ENCODE peak calls at places on chromosomes 5 and 9, in nine cellular contexts. B, R, J, F, L, T, N, V and O are unnamed samples.

GRCh38 chr5:89343666-89344065 is 460.7 kb upstream of the MEF2C start:
- DNase-seq in F (no peak), N (no peak), J (peak), L (peak), T (peak), V (no peak), B (peak), R (no peak), O (peak)

GRCh38 chr9:130051855-130052254 is 1.9 kb upstream of the GPR107 start:
- DNase-seq in R (no peak), T (no peak), N (no peak), V (no peak), L (no peak), F (no peak), B (no peak), J (no peak), O (no peak)

GRCh38 chr5:60295423-60295822 is 401.9 kb upstream of the PDE4D start:
- DNase-seq in R (no peak), F (no peak), B (peak), J (peak), V (peak), N (no peak), T (no peak), L (no peak), O (no peak)

GRCh38 chr5:148005788-148006520 is 57.8 kb upstream of the SPINK5 start:
- DNase-seq in V (no peak), N (no peak), F (no peak), T (no peak), B (no peak), R (no peak), L (no peak), J (no peak), O (peak)

GRCh38 chr9:88041447-88041846 is 67.1 kb upstream of the CDK20 start:
- DNase-seq in R (no peak), V (peak), J (no peak), B (no peak), T (no peak), N (no peak), L (no peak), F (no peak), O (no peak)

GRCh38 chr5:132364319-132364718 is 5.2 kb upstream of the SLC22A5 start:
- DNase-seq in V (peak), B (peak), T (no peak), F (peak), N (peak), J (peak), R (no peak), L (no peak), O (no peak)

GRCh38 chr5:132416306-132417009 is 46.9 kb downstream of the SLC22A5 start:
- DNase-seq in F (no peak), R (no peak), J (no peak), B (no peak), N (no peak), V (no peak), L (no peak), T (no peak), O (no peak)

GRCh38 chr9:88985616-88986015 is 5.7 kb upstream of the S1PR3 start:
- DNase-seq in N (no peak), L (no peak), V (no peak), B (no peak), T (no peak), R (no peak), F (no peak), J (no peak), O (no peak)

GRCh38 chr5:179265529-179266290 is 79.6 kb downstream of the ADAMTS2 start:
- DNase-seq in N (peak), J (peak), T (peak), R (peak), F (peak), V (peak), B (peak), L (peak), O (no peak)

GRCh38 chr5:76926329-76927105 is 26.3 kb upstream of the CRHBP start:
- DNase-seq in V (peak), J (no peak), T (no peak), N (no peak), F (no peak), B (no peak), L (no peak), R (no peak), O (no peak)

GRCh38 chr5:35133186-35133585 is 85.4 kb upstream of the AGXT2 start:
- DNase-seq in J (no peak), V (no peak), T (no peak), R (no peak), N (no peak), L (no peak), F (no peak), B (no peak), O (no peak)

GRCh38 chr9:77985996-77986395 is 45.6 kb downstream of the GNAQ start:
- DNase-seq in L (no peak), R (no peak), N (no peak), F (no peak), T (no peak), J (no peak), B (no peak), V (no peak), O (no peak)

GRCh38 chr9:87160148-87161107 is 213.1 kb upstream of the GAS1 start:
- DNase-seq in R (no peak), V (no peak), L (no peak), N (no peak), J (peak), T (no peak), F (peak), B (no peak), O (no peak)

GRCh38 chr9:28688172-28688571 is 1114.9 kb upstream of the C9orf72 start:
- DNase-seq in R (no peak), F (no peak), V (no peak), N (no peak), T (no peak), B (no peak), J (no peak), L (no peak), O (no peak)

GRCh38 chr5:82355921-82356454 is 77.8 kb upstream of the RPS23 start:
- DNase-seq in F (no peak), N (no peak), R (no peak), B (peak), V (peak), J (no peak), L (no peak), T (no peak), O (no peak)

GRCh38 chr9:83569326-83569725 is 31.1 kb upstream of the FRMD3 start:
- DNase-seq in L (no peak), T (no peak), R (no peak), B (no peak), N (no peak), J (no peak), V (no peak), F (no peak), O (no peak)

GRCh38 chr5:142866563-142867275 is 96.5 kb downstream of the ARHGAP26 start:
- DNase-seq in V (peak), J (no peak), L (peak), B (peak), R (peak), N (peak), F (no peak), T (no peak), O (peak)

GRCh38 chr5:172113036-172113435 is 75.0 kb downstream of the STK10 start:
- DNase-seq in T (peak), N (no peak), F (no peak), R (no peak), B (peak), J (no peak), V (no peak), L (peak), O (peak)

GRCh38 chr5:137412136-137412535 is 87.0 kb downstream of the SPOCK1 start:
- DNase-seq in R (no peak), J (no peak), B (no peak), V (no peak), N (no peak), T (no peak), F (no peak), L (no peak), O (no peak)

GRCh38 chr9:970310-971002 is 6.0 kb upstream of the DMRT3 start:
- DNase-seq in B (no peak), J (no peak), F (no peak), T (no peak), N (no peak), L (no peak), V (no peak), R (no peak), O (no peak)

DNA sequence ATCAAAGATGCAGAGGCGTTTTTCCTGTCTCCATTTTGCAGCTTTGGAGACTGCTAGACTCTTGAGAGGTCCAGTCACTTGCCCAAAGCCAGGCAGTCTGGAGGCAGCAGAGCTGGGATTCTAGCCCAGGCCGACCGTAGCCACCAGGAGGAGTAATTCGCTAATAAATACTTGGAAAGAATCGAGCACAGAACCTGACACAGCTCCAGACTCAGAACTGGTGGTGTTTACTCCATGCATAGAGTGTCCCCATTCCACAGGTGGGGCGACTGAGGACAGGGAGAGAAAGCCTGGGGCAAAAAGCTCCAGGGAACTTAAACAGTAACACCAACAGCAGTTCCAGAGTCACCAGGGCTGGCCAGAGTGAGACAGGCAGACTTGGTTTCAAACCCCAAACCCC is 10.7 kb upstream of the CERCAM start:
- DNase-seq in B (no peak), F (no peak), L (no peak), R (no peak), V (peak), T (no peak), N (no peak), J (no peak), O (no peak)
- H3K4me3 ChIP-seq in B (no peak), F (no peak), L (no peak), R (no peak), V (no peak), T (no peak), N (no peak), J (no peak), O (no peak)

GRCh38 chr9:114856210-114856941 is 50.5 kb upstream of the TNFSF15 start:
- DNase-seq in J (peak), N (no peak), R (no peak), V (peak), B (peak), F (no peak), T (no peak), L (no peak), O (no peak)

GRCh38 chr9:114853071-114853865 is 47.4 kb upstream of the TNFSF15 start:
- DNase-seq in R (no peak), F (no peak), B (no peak), N (no peak), L (peak), J (no peak), T (no peak), V (no peak), O (no peak)

GRCh38 chr9:114856942-114857315 is 51.1 kb upstream of the TNFSF15 start:
- DNase-seq in V (no peak), R (no peak), B (peak), J (no peak), L (no peak), N (no peak), F (no peak), T (no peak), O (no peak)

GRCh38 chr9:114854736-114855355 is 49.0 kb upstream of the TNFSF15 start:
- DNase-seq in V (no peak), B (no peak), N (no peak), T (no peak), L (no peak), F (no peak), R (no peak), J (no peak), O (no peak)

DNA sequence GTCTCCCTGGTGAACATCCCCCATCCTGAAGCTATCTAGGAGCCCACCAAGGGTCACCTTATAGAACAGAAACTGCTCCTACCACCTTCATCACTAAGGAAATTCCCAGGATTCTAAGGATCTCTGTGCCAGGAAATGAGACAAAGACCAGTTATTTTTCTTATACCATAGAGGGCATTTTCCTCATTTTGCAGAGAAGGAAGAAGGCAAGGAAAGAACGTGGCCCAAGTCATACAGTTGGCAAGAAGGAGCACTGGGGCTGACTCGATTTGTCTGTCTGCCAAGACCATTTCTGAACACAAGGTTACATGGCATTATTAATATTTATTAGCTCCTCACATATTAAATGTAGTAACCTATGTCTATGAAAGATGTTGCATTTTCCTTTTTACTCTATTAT is 49.6 kb upstream of the TNFSF15 start:
- DNase-seq in T (no peak), L (no peak), N (no peak), V (peak), J (no peak), R (no peak), F (no peak), B (peak), O (no peak)
- H3K4me3 ChIP-seq in T (no peak), L (no peak), N (no peak), V (no peak), J (no peak), R (no peak), F (no peak), B (no peak), O (no peak)

GRCh38 chr9:33040792-33041458 is 15.9 kb downstream of the DNAJA1 start:
- DNase-seq in J (no peak), N (no peak), F (no peak), R (no peak), V (no peak), T (no peak), B (no peak), L (no peak), O (no peak)

GRCh38 chr9:33042528-33042927 is 17.5 kb downstream of the DNAJA1 start:
- DNase-seq in T (no peak), L (no peak), B (no peak), J (no peak), V (no peak), N (no peak), R (no peak), F (no peak), O (no peak)

GRCh38 chr9:33041459-33042188 is 16.6 kb downstream of the DNAJA1 start:
- DNase-seq in V (peak), T (no peak), J (no peak), R (no peak), F (no peak), N (no peak), L (no peak), B (no peak), O (no peak)

GRCh38 chr9:33044677-33045282 is 19.7 kb downstream of the DNAJA1 start:
- DNase-seq in J (no peak), R (no peak), B (peak), T (no peak), V (peak), F (no peak), L (peak), N (peak), O (no peak)

DNA sequence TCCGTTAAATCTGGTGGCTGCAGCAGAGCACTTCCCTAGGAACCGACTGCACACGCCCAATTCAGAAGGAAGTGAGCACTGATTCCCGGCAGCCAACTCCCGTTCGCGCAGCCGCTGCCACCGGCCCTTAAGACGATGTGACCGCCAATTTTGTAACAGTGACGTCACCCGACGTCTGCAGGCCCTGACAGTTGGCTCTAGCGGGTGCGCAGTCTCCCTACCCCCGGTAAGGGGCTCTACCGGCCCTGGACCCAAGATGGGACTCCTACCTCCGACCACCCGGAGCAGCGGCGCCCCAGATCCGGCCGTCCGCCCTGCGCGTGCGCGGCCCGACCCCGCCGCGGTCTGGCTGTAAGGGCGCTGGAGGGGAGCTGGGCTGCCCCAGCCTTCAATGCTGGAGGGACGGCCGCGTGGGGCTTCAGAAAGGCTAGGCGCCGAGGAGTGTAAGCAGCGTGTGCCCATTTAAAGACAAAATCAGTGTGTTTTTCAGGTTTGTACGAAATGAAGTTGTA is 19.1 kb downstream of the DNAJA1 start:
- DNase-seq in N (peak), J (peak), T (peak), R (peak), L (peak), V (peak), B (peak), F (peak), O (no peak)
- H3K4me3 ChIP-seq in N (peak), J (peak), T (peak), R (peak), L (peak), V (peak), B (peak), F (peak), O (no peak)

GRCh38 chr9:111715471-111715870 is 54.1 kb downstream of the GNG10 start:
- DNase-seq in L (no peak), N (no peak), J (no peak), T (no peak), R (no peak), B (peak), F (no peak), V (peak), O (no peak)

GRCh38 chr9:111711548-111711947 is 50.1 kb downstream of the GNG10 start:
- DNase-seq in N (no peak), B (no peak), F (no peak), T (no peak), L (no peak), J (no peak), V (no peak), R (no peak), O (no peak)

GRCh38 chr9:111712369-111712768 is 51.0 kb downstream of the GNG10 start:
- DNase-seq in T (no peak), V (no peak), B (no peak), N (no peak), F (no peak), L (no peak), J (no peak), R (no peak), O (no peak)
- H3K4me3 ChIP-seq in T (no peak), V (no peak), B (no peak), N (no peak), F (no peak), L (no peak), J (no peak), R (no peak), O (no peak)

DNA sequence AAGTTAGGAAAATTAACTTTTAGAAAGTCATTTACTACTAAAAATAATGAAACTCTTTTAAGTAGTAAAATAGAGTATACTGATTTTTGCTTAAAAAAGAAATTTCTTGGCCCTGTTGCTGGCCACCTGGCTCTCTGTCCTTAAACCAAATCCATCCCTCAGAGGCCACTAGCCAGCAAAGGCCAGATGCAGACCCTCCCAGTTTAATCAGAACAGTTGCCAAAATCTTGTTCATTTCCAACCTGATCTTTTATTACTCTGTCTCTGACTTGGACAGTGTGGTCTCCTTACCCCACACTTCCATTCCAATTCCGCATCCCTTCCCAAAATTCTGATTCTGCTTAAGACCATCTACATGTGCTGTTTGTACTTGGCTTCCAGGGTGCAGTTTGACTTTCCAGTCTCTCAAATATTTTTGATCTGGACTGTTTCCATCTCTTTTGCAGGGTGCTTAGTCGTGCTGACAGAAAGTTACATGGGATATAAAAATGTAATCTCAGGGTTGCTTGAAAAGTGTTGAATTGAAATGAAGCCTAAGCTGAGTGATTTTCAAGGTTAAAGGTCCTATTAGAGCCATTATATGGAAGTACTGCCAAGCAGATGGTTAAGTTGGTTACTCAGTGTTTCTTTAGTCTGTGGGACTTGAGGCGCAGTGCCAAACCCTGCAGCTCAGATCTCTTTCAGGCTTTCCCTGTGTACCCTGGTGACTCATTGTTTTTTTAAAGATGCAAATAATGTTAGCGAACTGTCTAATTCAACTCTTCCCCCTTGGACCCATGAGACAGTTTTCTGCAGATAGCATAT is 18.4 kb upstream of the DCP2 start:
- DNase-seq in R (peak), L (peak), F (peak), B (peak), V (peak), J (peak), T (no peak), N (peak), O (peak)
- H3K4me3 ChIP-seq in R (no peak), L (no peak), F (no peak), B (no peak), V (no peak), J (no peak), T (no peak), N (no peak), O (no peak)

GRCh38 chr9:133125706-133126696 is 5.0 kb upstream of the RALGDS start:
- DNase-seq in R (no peak), V (peak), F (peak), N (peak), B (peak), L (peak), J (no peak), T (no peak), O (no peak)
- H3K4me3 ChIP-seq in R (no peak), V (no peak), F (peak), N (peak), B (no peak), L (peak), J (no peak), T (no peak), O (no peak)

GRCh38 chr5:43020294-43020711 is 19.8 kb downstream of the ANXA2R start:
- DNase-seq in J (no peak), N (no peak), T (peak), V (peak), R (no peak), F (no peak), L (peak), B (peak), O (no peak)
- H3K4me3 ChIP-seq in J (peak), N (peak), T (peak), V (peak), R (no peak), F (peak), L (peak), B (peak), O (peak)

GRCh38 chr5:141515141-141515540 is 26.3 kb downstream of the PCDHGC5 start:
- DNase-seq in F (no peak), B (no peak), N (no peak), V (no peak), T (no peak), R (no peak), J (no peak), L (no peak), O (no peak)
- H3K4me3 ChIP-seq in F (no peak), B (no peak), N (no peak), V (no peak), T (no peak), R (no peak), J (no peak), L (no peak), O (no peak)

GRCh38 chr9:94993821-94994165 is 267.3 kb downstream of the AOPEP start:
- DNase-seq in R (no peak), L (no peak), J (no peak), B (no peak), N (no peak), T (no peak), V (no peak), F (no peak), O (no peak)

GRCh38 chr9:94993141-94993820 is 266.8 kb downstream of the AOPEP start:
- DNase-seq in T (no peak), N (no peak), R (no peak), F (no peak), L (no peak), V (no peak), J (no peak), B (no peak), O (no peak)

GRCh38 chr9:94996638-94997037 is 270.1 kb downstream of the AOPEP start:
- DNase-seq in R (no peak), V (no peak), J (no peak), B (no peak), T (no peak), F (no peak), N (no peak), L (no peak), O (no peak)

GRCh38 chr9:94997727-94998126 is 271.2 kb downstream of the AOPEP start:
- DNase-seq in N (no peak), T (no peak), B (no peak), F (no peak), R (no peak), L (no peak), V (no peak), J (no peak), O (no peak)

DNA sequence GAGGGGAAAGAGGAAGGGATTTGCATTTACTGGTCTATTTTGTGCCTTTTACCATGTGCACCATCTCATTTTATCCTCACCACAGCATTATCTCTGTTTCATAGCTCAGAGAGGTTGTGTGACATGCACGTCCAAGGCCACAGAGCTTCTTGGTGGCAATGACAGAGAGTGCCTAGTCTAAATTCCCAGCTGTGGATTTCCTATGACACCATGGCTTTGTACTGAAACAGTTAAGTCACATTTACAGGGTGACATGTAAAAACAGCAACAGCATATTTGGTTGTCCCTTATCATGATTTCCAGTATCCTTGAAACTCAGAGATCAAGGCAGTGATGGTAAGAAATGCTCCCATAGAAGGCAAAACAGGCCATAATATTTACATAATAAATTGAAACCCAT is 268.8 kb downstream of the AOPEP start:
- DNase-seq in V (no peak), T (no peak), N (no peak), J (no peak), R (no peak), L (no peak), F (no peak), B (no peak), O (no peak)
- H3K4me3 ChIP-seq in V (no peak), T (no peak), N (no peak), J (no peak), R (no peak), L (no peak), F (no peak), B (no peak), O (no peak)